ENCODE peak calls at places on chromosome 17, in eight cellular contexts. U is Panc1; M is CD4-positive, alpha-beta T cell; D is fibroblast of the aortic adventitia; Z is astrocyte of the cerebellum; N is lower lobe of right lung; A is AG09309; S is PC-3. P is an unnamed sample.

GRCh38 chr17:70808596-70808995 is 639.3 kb downstream of the KCNJ2 start:
- DNase-seq in U (no peak), M (no peak), D (no peak), Z (no peak), N (no peak), A (no peak), S (peak; percentile 63), P (no peak)

GRCh38 chr17:2068101-2068518 is 13.2 kb downstream of the HIC1 start:
- DNase-seq in U (no peak), M (no peak), D (peak; percentile 87), Z (peak; percentile 93), N (no peak), A (peak; percentile 79), S (no peak), P (no peak)

GRCh38 chr17:4480929-4481898 is 17.5 kb upstream of the SPNS2 start:
- DNase-seq in U (no peak), M (peak; percentile 23), D (no peak), Z (no peak), N (peak; percentile 57), A (no peak), S (no peak), P (no peak)

GRCh38 chr17:2023692-2024571 is 1.2 kb downstream of the RTN4RL1 start:
- DNase-seq in U (no peak), M (no peak), D (peak; percentile 35), Z (no peak), N (peak; percentile 79), A (no peak), S (peak; percentile 53), P (no peak)

GRCh38 chr17:37299257-37299985 is 76.4 kb upstream of the C17orf78 start:
- DNase-seq in U (no peak), M (no peak), D (peak; percentile 35), Z (no peak), N (no peak), A (no peak), S (no peak), P (no peak)

GRCh38 chr17:27477050-27477647 is 20.9 kb downstream of the KSR1 start:
- DNase-seq in U (no peak), M (no peak), D (no peak), Z (no peak), N (no peak), A (no peak), S (no peak), P (no peak)

GRCh38 chr17:13421581-13421980 is 180.1 kb downstream of the HS3ST3A1 start:
- DNase-seq in U (no peak), M (no peak), D (no peak), Z (no peak), N (no peak), A (no peak), S (peak; percentile 24), P (no peak)

GRCh38 chr17:5555254-5555653 is 29.1 kb downstream of the NLRP1 start:
- DNase-seq in U (no peak), M (no peak), D (peak; percentile 62), Z (no peak), N (no peak), A (peak; percentile 28), S (no peak), P (no peak)

GRCh38 chr17:7235693-7236665 is 1.7 kb upstream of the DVL2 start:
- DNase-seq in U (no peak), M (no peak), D (no peak), Z (no peak), N (no peak), A (no peak), S (peak; percentile 52), P (no peak)

GRCh38 chr17:31561469-31562412 is 170.3 kb downstream of the RAB11FIP4 start:
- DNase-seq in U (no peak), M (no peak), D (peak; percentile 63), Z (no peak), N (no peak), A (no peak), S (peak; percentile 30), P (no peak)

GRCh38 chr17:20935740-20936139 is 107.1 kb downstream of the USP22 start:
- DNase-seq in U (peak; percentile 35), M (no peak), D (peak; percentile 81), Z (peak; percentile 56), N (no peak), A (peak; percentile 37), S (peak; percentile 84), P (no peak)

GRCh38 chr17:64180674-64181073 is 50.7 kb upstream of the ERN1 start:
- DNase-seq in U (no peak), M (no peak), D (peak; percentile 40), Z (no peak), N (peak; percentile 73), A (no peak), S (no peak), P (no peak)

GRCh38 chr17:1379930-1380313 is 20.1 kb downstream of the YWHAE start:
- DNase-seq in U (no peak), M (no peak), D (no peak), Z (no peak), N (no peak), A (no peak), S (no peak), P (no peak)

GRCh38 chr17:67379251-67379630 is 2.2 kb downstream of the PITPNC1 start:
- DNase-seq in U (no peak), M (no peak), D (no peak), Z (no peak), N (no peak), A (no peak), S (no peak), P (no peak)

GRCh38 chr17:67376509-67376891 is 581 bp upstream of the PITPNC1 start:
- DNase-seq in U (no peak), M (no peak), D (peak; percentile 69), Z (no peak), N (no peak), A (no peak), S (peak; percentile 47), P (no peak)

GRCh38 chr17:67378444-67379250 is 1.6 kb downstream of the PITPNC1 start:
- DNase-seq in U (no peak), M (peak; percentile 72), D (peak; percentile 84), Z (no peak), N (peak; percentile 81), A (no peak), S (peak; percentile 94), P (peak; percentile 31)

GRCh38 chr17:67376892-67377726 is at the start of gene PITPNC1:
- DNase-seq in U (no peak), M (peak; percentile 79), D (peak; percentile 86), Z (peak; percentile 65), N (peak; percentile 91), A (no peak), S (peak; percentile 89), P (peak; percentile 73)

GRCh38 chr17:67377727-67378443 is 804 bp downstream of the PITPNC1 start:
- DNase-seq in U (no peak), M (peak; percentile 46), D (peak; percentile 46), Z (no peak), N (peak; percentile 75), A (no peak), S (peak; percentile 52), P (no peak)
- TF ChIP-seq CTCF in U (no peak), M (peak; percentile 19), D (peak; percentile 37), Z (peak; percentile 32), N (peak; percentile 25), A (peak; percentile 24), S (peak; percentile 27), P (no peak)

GRCh38 chr17:16461606-16461866 is 30.5 kb downstream of the LRRC75A start:
- DNase-seq in U (no peak), M (no peak), D (no peak), Z (no peak), N (no peak), A (no peak), S (no peak), P (no peak)

GRCh38 chr17:16459850-16460550 is 32.0 kb downstream of the LRRC75A start:
- DNase-seq in U (no peak), M (no peak), D (no peak), Z (no peak), N (no peak), A (no peak), S (peak; percentile 20), P (no peak)

GRCh38 chr17:16462070-16462864 is 29.7 kb downstream of the LRRC75A start:
- DNase-seq in U (no peak), M (no peak), D (no peak), Z (no peak), N (no peak), A (no peak), S (no peak), P (no peak)

GRCh38 chr17:16459271-16459670 is 32.7 kb downstream of the LRRC75A start:
- DNase-seq in U (no peak), M (no peak), D (no peak), Z (no peak), N (no peak), A (no peak), S (no peak), P (no peak)

DNA sequence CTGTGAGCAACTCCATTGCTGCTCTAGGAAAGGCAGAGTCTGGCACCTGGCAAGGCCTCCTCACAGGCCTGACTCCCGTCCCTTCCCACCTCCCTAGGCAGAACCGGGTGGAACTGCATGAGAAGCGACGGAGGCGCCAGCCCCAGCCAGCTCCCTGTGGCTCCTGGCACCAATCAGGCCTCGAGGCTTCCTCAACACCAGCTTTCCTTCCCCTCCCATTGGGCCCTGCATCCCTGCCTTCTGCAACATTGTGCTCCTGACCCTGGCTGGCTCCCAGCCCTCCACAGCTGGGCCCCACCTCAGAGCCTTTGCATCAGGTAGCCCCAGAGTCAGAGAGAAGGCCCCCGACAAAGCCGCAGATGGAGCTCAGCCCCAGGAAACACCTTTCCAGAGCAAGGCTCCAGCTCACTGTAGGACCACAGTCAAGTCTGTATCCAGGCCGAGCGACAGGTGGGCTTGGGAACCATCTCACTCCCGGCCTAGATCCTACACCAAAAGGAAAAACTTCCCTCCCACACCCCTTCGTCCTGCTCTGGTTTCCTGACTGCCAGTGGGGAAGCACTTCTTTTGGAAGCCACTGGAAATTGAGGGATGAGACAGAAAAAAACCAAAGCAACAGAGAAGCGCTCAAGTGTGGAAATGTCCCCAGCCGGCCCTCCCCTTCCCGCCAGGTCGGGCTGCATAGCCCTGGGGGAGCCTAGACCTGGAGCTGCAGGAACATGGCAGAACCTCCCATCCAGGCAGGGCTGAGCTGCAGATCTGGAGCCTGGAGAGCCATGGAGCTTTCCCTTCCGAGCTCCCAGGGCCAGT is 31.0 kb downstream of the LRRC75A start:
- DNase-seq in U (no peak), M (no peak), D (no peak), Z (no peak), N (no peak), A (no peak), S (no peak), P (no peak)
- TF ChIP-seq CTCF in U (no peak), M (no peak), D (no peak), Z (no peak), N (no peak), A (no peak), S (no peak), P (no peak)

DNA sequence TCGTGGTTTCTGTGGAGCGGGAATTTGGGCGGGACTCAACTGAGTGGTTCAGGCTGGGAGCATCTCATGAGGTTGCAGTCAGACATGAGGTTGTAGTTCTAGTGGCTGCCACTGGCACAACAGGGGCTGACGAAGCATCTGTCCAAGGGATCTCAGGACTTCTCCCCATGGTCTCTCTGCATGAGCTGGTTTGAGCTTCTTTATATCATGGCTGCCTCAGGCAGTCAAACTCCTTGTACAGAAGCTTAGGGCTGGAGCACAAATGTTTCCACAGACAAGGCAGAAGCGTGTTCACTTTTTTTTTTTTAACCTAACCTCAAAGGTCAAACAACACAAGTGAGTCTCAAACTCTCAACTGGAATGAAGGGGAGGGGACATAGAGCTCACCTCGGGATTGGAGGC is 243.3 kb downstream of the MSI2 start:
- DNase-seq in U (no peak), M (no peak), D (no peak), Z (peak; percentile 47), N (no peak), A (no peak), S (no peak), P (no peak)
- TF ChIP-seq CTCF in U (no peak), M (no peak), D (no peak), Z (peak; percentile 24), N (no peak), A (no peak), S (no peak), P (no peak)

GRCh38 chr17:75340636-75341035 is 51.4 kb upstream of the SLC25A19 start:
- DNase-seq in U (no peak), M (no peak), D (peak; percentile 34), Z (no peak), N (no peak), A (no peak), S (no peak), P (peak; percentile 14)
- TF ChIP-seq CTCF in U (no peak), M (no peak), D (no peak), Z (no peak), N (no peak), A (no peak), S (no peak), P (no peak)

P was measured in dorsolateral prefrontal cortex.